ENCODE peak calls at places on chromosomes 16 and 17, in five cellular contexts. I, Q, Z, Y and U are unnamed samples.

GRCh38 chr17:57363580-57363979 is 107.3 kb downstream of the MSI2 start:
- DNase-seq in I (no peak), Q (no peak), Z (no peak), Y (no peak), U (no peak)

GRCh38 chr17:28228109-28228840 is 90.7 kb upstream of the TMEM97 start:
- DNase-seq in I (peak), Q (peak), Z (no peak), Y (no peak), U (no peak)

GRCh38 chr17:11583306-11583992 is 14.8 kb upstream of the DNAH9 start:
- DNase-seq in I (no peak), Q (no peak), Z (no peak), Y (no peak), U (no peak)

GRCh38 chr17:75096082-75096625 is 8.4 kb downstream of the SLC16A5 start:
- DNase-seq in I (no peak), Q (peak), Z (no peak), Y (peak), U (peak)

GRCh38 chr16:28264656-28265055 is 27.7 kb upstream of the SBK1 start:
- DNase-seq in I (no peak), Q (no peak), Z (peak), Y (no peak), U (no peak)

GRCh38 chr17:44773140-44773539 is 14.4 kb downstream of the ADAM11 start:
- DNase-seq in I (no peak), Q (no peak), Z (no peak), Y (no peak), U (no peak)

GRCh38 chr17:57861737-57862409 is 12.0 kb upstream of the MRPS23 start:
- DNase-seq in I (peak), Q (peak), Z (no peak), Y (peak), U (no peak)

GRCh38 chr17:59361916-59362810 is 30.7 kb downstream of the YPEL2 start:
- DNase-seq in I (no peak), Q (no peak), Z (no peak), Y (no peak), U (peak)

GRCh38 chr17:41939044-41939695 is 8.8 kb downstream of the ODAD4 start:
- DNase-seq in I (no peak), Q (no peak), Z (no peak), Y (no peak), U (no peak)

GRCh38 chr16:29154676-29155121 is 169.8 kb downstream of the LAT start:
- DNase-seq in I (no peak), Q (no peak), Z (no peak), Y (no peak), U (peak)

GRCh38 chr17:2835791-2836190 is 39.6 kb downstream of the RAP1GAP2 start:
- DNase-seq in I (no peak), Q (no peak), Z (no peak), Y (no peak), U (no peak)

GRCh38 chr17:74011963-74012362 is 191.5 kb upstream of the RPL38 start:
- DNase-seq in I (no peak), Q (no peak), Z (no peak), Y (no peak), U (no peak)

GRCh38 chr17:74603032-74603635 is 11.1 kb upstream of the CD300LD start:
- DNase-seq in I (no peak), Q (no peak), Z (no peak), Y (no peak), U (no peak)

DNA sequence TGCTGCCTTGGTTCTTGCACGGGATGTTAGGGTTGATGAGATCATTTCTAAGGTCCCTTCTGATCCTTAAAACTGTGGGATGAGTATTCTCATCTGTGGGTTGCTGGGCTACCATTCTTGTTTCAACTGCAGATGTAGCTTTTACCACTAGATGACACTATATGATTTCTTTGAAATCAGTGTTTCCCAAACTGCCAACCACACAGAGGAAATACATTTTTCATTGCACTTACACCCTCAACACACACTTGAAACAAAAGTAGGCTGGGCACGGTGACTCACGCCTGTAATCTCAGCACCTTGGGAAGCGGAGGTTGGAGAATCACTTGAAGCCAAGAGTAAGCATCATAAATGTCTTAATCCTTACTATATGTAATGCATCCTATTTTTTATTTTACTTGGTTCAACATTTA is 15.3 kb downstream of the LCMT1 start:
- DNase-seq in I (no peak), Q (peak), Z (no peak), Y (no peak), U (peak)
- TF ChIP-seq CTCF in I (peak), Q (peak), Z (peak), Y (no peak), U (peak)

GRCh38 chr17:68389041-68389440 is 68.3 kb downstream of the WIPI1 start:
- DNase-seq in I (no peak), Q (no peak), Z (no peak), Y (no peak), U (no peak)
- H3K27ac ChIP-seq in I (no peak), Q (no peak), Z (no peak), Y (no peak), U (no peak)

GRCh38 chr16:27230562-27230991 is 27.3 kb downstream of the KDM8 start:
- DNase-seq in I (no peak), Q (no peak), Z (no peak), Y (no peak), U (no peak)
- TF ChIP-seq CTCF in I (peak), Q (no peak), Z (no peak), Y (no peak), U (no peak)

GRCh38 chr16:83019963-83020362 is 393.2 kb downstream of the CDH13 start:
- DNase-seq in I (no peak), Q (no peak), Z (no peak), Y (no peak), U (no peak)

GRCh38 chr16:83021049-83021448 is 394.3 kb downstream of the CDH13 start:
- DNase-seq in I (no peak), Q (no peak), Z (no peak), Y (no peak), U (no peak)

GRCh38 chr16:83027973-83028372 is 401.2 kb downstream of the CDH13 start:
- DNase-seq in I (no peak), Q (no peak), Z (no peak), Y (no peak), U (no peak)

GRCh38 chr16:83023640-83024039 is 396.9 kb downstream of the CDH13 start:
- DNase-seq in I (no peak), Q (no peak), Z (no peak), Y (no peak), U (no peak)

DNA sequence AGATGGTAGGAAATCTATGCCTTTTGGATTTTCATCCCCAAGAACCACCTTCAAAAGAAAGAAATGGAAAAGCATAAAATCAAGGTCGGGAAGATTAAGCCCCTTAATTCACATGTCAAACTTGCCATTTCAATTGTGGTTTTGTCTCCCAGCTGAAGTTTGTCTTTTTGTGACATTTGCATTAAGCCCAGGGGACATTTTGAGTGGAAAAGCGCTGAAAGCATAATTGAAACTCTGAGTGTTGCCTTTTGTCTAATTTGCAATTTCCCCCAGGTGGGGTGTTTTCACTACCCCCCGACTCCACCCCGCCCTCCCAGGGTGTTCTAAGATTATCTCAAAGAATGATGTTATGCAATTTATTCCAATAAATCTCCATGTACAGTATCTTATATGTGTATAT is 396.2 kb downstream of the CDH13 start:
- DNase-seq in I (no peak), Q (no peak), Z (no peak), Y (no peak), U (no peak)
- H3K27ac ChIP-seq in I (no peak), Q (no peak), Z (no peak), Y (no peak), U (no peak)

GRCh38 chr17:47895856-47896671 is at the start of gene SP2:
- DNase-seq in I (peak), Q (peak), Z (peak), Y (peak), U (peak)
- TF ChIP-seq CTCF in I (peak), Q (no peak), Z (peak), Y (no peak), U (no peak)